ENCODE peak calls at places on chromosomes 4 and X, in six cellular contexts. F, O, D, W, X and R are unnamed samples.

GRCh38 chrX:78027798-78028197 is 58.4 kb upstream of the PGAM4 start:
- DNase-seq in F (no peak), O (no peak), D (no peak), W (no peak), X (no peak), R (no peak)

GRCh38 chr4:2251795-2252529 is 9.9 kb downstream of the MXD4 start:
- DNase-seq in F (no peak), O (no peak), D (peak), W (no peak), X (peak), R (no peak)

GRCh38 chr4:154559141-154559841 is 3.5 kb upstream of the FGB start:
- DNase-seq in F (peak), O (peak), D (no peak), W (no peak), X (no peak), R (no peak)

GRCh38 chr4:102867278-102868152 is 1.3 kb upstream of the CISD2 start:
- DNase-seq in F (no peak), O (no peak), D (no peak), W (no peak), X (no peak), R (no peak)

GRCh38 chr4:121156822-121157769 is 7.0 kb downstream of the TNIP3 start:
- DNase-seq in F (peak), O (peak), D (peak), W (no peak), X (peak), R (no peak)

GRCh38 chr4:138405439-138405838 is 163.3 kb upstream of the SLC7A11 start:
- DNase-seq in F (peak), O (peak), D (no peak), W (no peak), X (no peak), R (no peak)

GRCh38 chr4:176271749-176272148 is 2.7 kb upstream of the ASB5 start:
- DNase-seq in F (peak), O (no peak), D (no peak), W (no peak), X (no peak), R (no peak)

GRCh38 chr4:24425868-24426267 is 158.5 kb downstream of the DHX15 start:
- DNase-seq in F (no peak), O (no peak), D (no peak), W (no peak), X (no peak), R (no peak)

GRCh38 chr4:22692736-22693135 is at the start of gene GBA3:
- DNase-seq in F (no peak), O (no peak), D (no peak), W (no peak), X (no peak), R (no peak)

GRCh38 chr4:60923075-60923474 is 277.1 kb upstream of the ADGRL3 start:
- DNase-seq in F (no peak), O (no peak), D (no peak), W (no peak), X (no peak), R (no peak)

GRCh38 chr4:142519342-142519741 is 326.8 kb downstream of the INPP4B start:
- DNase-seq in F (peak), O (no peak), D (no peak), W (no peak), X (no peak), R (no peak)

GRCh38 chrX:132732236-132732635 is 226.2 kb downstream of the HS6ST2 start:
- DNase-seq in F (no peak), O (no peak), D (no peak), W (no peak), X (no peak), R (no peak)

GRCh38 chr4:54005475-54005874 is 58.9 kb downstream of the CHIC2 start:
- DNase-seq in F (peak), O (no peak), D (no peak), W (no peak), X (no peak), R (no peak)

GRCh38 chr4:189090174-189090814 is 850.4 kb upstream of the FRG1 start:
- DNase-seq in F (peak), O (peak), D (no peak), W (no peak), X (no peak), R (no peak)

DNA sequence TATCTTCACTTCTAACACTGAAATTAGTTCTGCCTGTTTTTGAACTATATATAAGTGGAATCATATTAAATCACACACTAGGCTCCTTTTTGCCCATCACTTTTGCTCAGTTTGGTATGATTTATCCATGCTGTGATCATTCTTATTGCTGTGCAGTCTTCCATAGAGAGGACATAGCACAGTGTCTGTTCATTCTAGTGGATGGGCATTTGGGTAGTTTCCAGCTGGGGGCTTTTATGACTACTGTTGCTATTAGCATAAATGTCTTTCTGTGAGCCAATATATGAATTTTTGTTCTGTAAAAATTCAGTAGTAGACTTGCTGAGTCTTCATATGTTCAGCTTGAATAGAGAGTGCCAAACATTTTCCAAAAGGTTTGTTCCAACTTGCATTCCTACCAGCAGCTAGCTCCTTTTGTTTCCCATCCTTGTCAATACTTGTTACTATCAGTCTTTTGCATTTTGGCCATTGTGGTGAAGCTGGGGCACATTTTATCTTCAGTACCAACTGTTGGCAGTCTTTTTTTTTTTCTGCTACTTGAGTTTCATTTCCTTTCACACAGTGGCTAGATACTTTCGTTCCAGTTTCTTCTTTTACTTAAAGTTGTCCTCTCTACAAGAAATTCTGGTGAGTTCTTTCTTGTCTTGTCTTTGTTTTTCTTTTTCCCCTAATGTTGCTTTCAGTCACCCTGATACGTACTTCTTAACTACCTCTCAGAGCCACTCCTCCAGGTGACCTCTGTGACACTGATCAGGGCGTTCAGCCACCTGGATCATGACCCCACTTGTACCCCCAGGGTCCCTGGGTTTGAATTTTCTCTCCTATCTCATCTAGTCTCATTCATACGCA is 87.0 kb downstream of the ANXA3 start:
- DNase-seq in F (no peak), O (no peak), D (no peak), W (no peak), X (no peak), R (no peak)
- H3K27ac ChIP-seq in F (no peak), O (no peak), D (no peak), W (no peak), X (no peak), R (peak)

GRCh38 chrX:31212856-31213748 is 141.3 kb upstream of the FTHL17 start:
- DNase-seq in F (no peak), O (no peak), D (no peak), W (no peak), X (no peak), R (no peak)
- H3K27ac ChIP-seq in F (no peak), O (no peak), D (no peak), W (no peak), X (no peak), R (no peak)

DNA sequence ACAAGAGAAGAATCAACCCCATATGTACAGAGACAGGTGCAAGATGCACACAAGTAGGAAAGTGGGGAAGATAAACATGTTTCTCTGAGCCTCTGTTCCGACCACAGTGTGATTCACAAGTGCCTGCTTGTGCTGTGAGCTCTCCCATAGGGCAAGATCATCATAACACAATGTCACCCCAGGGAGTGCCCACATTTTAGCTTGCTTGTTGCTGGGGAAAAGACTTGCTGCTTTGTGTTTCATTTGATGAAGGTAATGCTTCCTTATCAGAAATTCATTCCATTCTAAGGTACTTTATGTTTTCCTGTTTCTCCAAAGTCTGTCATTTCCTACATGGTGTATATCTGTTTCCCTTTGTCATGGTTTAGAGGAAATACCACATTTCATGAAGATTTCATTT is 304.5 kb upstream of the DIPK2B start:
- DNase-seq in F (peak), O (no peak), D (no peak), W (no peak), X (no peak), R (no peak)
- H3K27ac ChIP-seq in F (no peak), O (no peak), D (no peak), W (no peak), X (no peak), R (no peak)

GRCh38 chr4:173516621-173517612 is 13.1 kb downstream of the HAND2 start:
- DNase-seq in F (no peak), O (peak), D (no peak), W (no peak), X (no peak), R (no peak)
- H3K27ac ChIP-seq in F (no peak), O (peak), D (no peak), W (no peak), X (no peak), R (no peak)

GRCh38 chr4:156053174-156053573 is 99.5 kb upstream of the CTSO start:
- DNase-seq in F (no peak), O (no peak), D (no peak), W (no peak), X (no peak), R (no peak)

GRCh38 chr4:156052116-156052515 is 98.5 kb upstream of the CTSO start:
- DNase-seq in F (no peak), O (no peak), D (no peak), W (no peak), X (no peak), R (no peak)
- H3K27ac ChIP-seq in F (no peak), O (no peak), D (no peak), W (no peak), X (no peak), R (no peak)

GRCh38 chrX:51891821-51892551 is 1.4 kb upstream of the MAGED1 start:
- DNase-seq in F (peak), O (no peak), D (no peak), W (peak), X (peak), R (no peak)

GRCh38 chrX:51893931-51894696 is 691 bp downstream of the MAGED1 start:
- DNase-seq in F (peak), O (peak), D (peak), W (no peak), X (peak), R (no peak)

GRCh38 chrX:51891245-51891644 is 2.2 kb upstream of the MAGED1 start:
- DNase-seq in F (no peak), O (no peak), D (no peak), W (no peak), X (no peak), R (no peak)

GRCh38 chrX:51894697-51895336 is 1.4 kb downstream of the MAGED1 start:
- DNase-seq in F (peak), O (peak), D (peak), W (no peak), X (peak), R (no peak)

DNA sequence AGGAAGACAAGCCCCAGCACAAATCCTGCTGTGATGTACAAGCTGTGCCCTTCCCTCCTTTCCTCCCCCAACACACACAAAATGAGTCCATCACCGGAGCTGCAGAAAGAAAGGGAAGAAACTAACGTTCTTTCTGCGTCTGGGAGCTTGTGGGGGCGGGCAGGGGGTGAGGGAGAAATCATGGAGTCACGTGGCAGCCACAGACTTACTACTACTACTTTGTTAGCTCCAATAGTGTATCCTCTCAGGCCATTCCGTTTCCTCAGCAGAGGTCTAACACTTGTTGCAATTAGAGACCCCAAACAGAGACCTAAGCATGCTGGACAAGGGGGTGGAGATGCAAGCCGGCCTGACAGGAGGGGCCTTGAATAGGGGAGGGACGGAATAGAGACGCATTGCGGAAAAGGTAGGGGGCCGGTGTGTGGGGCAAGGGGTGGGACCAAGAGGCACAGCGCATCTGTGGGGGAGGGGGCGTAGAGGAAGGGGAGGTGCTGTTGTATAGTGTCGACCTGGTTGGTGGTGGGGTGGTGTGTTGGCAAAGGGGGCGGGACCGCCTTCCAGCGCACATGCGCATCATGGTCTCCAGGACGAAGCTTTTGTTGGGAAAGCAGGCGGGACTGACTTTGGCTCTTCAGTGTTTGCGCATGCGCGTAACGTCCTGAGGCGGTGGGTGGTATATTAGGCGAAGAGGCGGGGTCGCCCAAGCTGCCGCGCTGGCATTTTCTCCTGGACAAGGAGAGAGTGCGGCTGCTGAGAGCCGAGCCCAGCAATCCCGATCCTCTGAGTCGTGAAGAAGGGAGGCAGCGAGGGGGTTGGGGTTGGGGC is at the start of gene MAGED1:
- DNase-seq in F (peak), O (peak), D (peak), W (peak), X (peak), R (peak)
- H3K27ac ChIP-seq in F (peak), O (peak), D (peak), W (peak), X (no peak), R (peak)

DNA sequence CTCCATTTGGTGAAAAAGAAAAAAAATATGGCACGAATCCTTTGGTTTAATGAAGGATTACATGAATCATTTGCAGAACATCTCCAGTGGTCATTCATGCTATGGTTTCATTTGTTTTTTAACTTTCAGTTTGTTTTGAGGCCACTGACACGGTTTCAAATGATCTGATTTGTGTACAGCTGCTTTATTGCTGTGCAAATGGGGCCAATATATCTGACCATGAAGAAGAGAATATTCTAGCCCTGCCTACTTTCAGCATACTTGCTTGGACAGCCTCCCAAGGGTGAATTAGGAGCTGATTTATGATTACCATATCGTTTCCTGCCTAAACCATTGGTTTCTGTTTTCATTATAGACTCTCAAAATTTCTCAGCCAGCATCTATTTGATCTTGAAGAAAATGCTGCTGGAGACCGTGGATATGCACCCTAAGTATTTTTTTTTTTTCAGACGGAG is 30.7 kb downstream of the SPARCL1 start:
- DNase-seq in F (peak), O (no peak), D (no peak), W (no peak), X (no peak), R (no peak)
- H3K27ac ChIP-seq in F (no peak), O (no peak), D (no peak), W (no peak), X (no peak), R (peak)

DNA sequence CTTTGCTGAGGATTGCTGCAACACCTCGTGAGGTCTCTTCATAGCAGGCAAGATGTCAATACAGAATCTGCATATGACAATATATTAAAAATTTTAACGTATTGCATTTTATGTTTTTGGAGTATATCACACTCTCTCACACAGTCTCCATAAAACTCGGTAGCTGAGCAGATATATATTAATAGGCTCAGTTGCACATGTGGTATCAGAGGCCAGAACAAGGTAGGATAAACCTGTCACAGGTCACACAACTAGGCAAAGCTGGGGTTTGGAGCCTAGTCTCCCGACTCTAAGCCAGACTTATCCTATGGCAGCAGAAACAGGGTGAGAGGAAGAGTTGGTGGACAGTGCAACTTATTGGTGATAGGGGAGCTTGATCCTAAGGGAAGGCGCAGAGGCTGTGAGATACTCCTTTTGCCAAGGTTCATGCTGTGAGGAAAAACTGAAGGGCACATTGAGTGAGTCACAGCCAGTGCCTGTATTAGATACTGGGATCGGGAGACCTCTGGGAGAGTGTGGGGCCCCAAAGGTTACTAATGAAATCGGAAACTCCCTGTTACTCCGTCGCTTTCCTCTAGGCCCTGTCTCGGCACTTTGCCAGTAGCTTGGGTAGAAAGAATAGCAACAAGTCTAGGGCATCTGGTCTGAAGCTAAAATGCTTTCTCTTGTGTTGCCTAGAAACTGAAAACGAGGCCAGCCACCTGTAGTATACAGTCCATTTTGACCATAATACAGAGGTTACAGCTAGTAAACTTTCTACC is 195.7 kb downstream of the ARHGAP10 start:
- DNase-seq in F (peak), O (no peak), D (no peak), W (no peak), X (no peak), R (no peak)
- H3K27ac ChIP-seq in F (peak), O (no peak), D (no peak), W (no peak), X (no peak), R (no peak)